ENCODE peak calls at places on chromosomes 16 and 17, in seven cellular contexts. F is activated naive CD8-positive, alpha-beta T cell treated with anti-CD3 and anti-CD28 coated beads for 36 hours; V is uterus; U is A549; Z is breast epithelium; I is substantia nigra; D is left ventricle myocardium superior. P is an unnamed sample.

GRCh38 chr17:16417896-16418683 is 2.7 kb downstream of the TRPV2 start:
- DNase-seq in F (no peak), V (no peak), U (no peak), Z (no peak), I (no peak), D (no peak), P (no peak)

GRCh38 chr17:78423961-78424747 is 45.7 kb downstream of the PGS1 start:
- DNase-seq in F (no peak), V (no peak), U (no peak), Z (no peak), I (no peak), D (no peak), P (no peak)

GRCh38 chr16:82384897-82385296 is 214.9 kb upstream of the MPHOSPH6 start:
- DNase-seq in F (no peak), V (no peak), U (no peak), Z (no peak), I (no peak), D (no peak), P (no peak)

GRCh38 chr16:88681084-88681680 is 5.1 kb downstream of the SNAI3 start:
- DNase-seq in F (peak), V (no peak), U (peak), Z (no peak), I (no peak), D (no peak), P (peak)

GRCh38 chr17:57406981-57407286 is 150.6 kb downstream of the MSI2 start:
- DNase-seq in F (peak), V (no peak), U (no peak), Z (no peak), I (no peak), D (no peak), P (no peak)

GRCh38 chr16:75318737-75319136 is 67.3 kb upstream of the BCAR1 start:
- DNase-seq in F (no peak), V (no peak), U (no peak), Z (no peak), I (no peak), D (no peak), P (no peak)

GRCh38 chr16:22786284-22786683 is 27.7 kb upstream of the HS3ST2 start:
- DNase-seq in F (no peak), V (no peak), U (no peak), Z (no peak), I (no peak), D (no peak), P (no peak)

GRCh38 chr17:41777579-41778188 is 8.8 kb downstream of the JUP start:
- DNase-seq in F (no peak), V (peak), U (peak), Z (peak), I (peak), D (peak), P (no peak)

GRCh38 chr17:67605259-67605912 is 112.3 kb upstream of the NOL11 start:
- DNase-seq in F (no peak), V (peak), U (no peak), Z (no peak), I (peak), D (peak), P (no peak)

GRCh38 chr17:73319766-73320165 is 8.0 kb upstream of the CDC42EP4 start:
- DNase-seq in F (no peak), V (no peak), U (no peak), Z (no peak), I (no peak), D (no peak), P (no peak)

GRCh38 chr17:77546772-77547201 is 406.0 kb downstream of the SEC14L1 start:
- DNase-seq in F (no peak), V (no peak), U (no peak), Z (no peak), I (no peak), D (no peak), P (no peak)

GRCh38 chr17:72423286-72423589 is 302.4 kb downstream of the SOX9 start:
- DNase-seq in F (no peak), V (no peak), U (no peak), Z (no peak), I (no peak), D (no peak), P (no peak)

GRCh38 chr17:77893144-77894044 is 65.1 kb upstream of the TNRC6C start:
- DNase-seq in F (no peak), V (no peak), U (no peak), Z (no peak), I (no peak), D (no peak), P (no peak)

GRCh38 chr17:43702636-43703035 is 40.9 kb upstream of the MEOX1 start:
- DNase-seq in F (peak), V (no peak), U (peak), Z (no peak), I (no peak), D (no peak), P (no peak)

GRCh38 chr17:6669479-6670212 is 18.1 kb downstream of the C17orf100 start:
- DNase-seq in F (no peak), V (no peak), U (no peak), Z (no peak), I (no peak), D (no peak), P (no peak)

GRCh38 chr17:3687949-3688614 is 7.9 kb downstream of the P2RX5 start:
- DNase-seq in F (no peak), V (no peak), U (no peak), Z (no peak), I (no peak), D (no peak), P (no peak)

GRCh38 chr17:74176546-74177001 is 26.9 kb upstream of the RPL38 start:
- DNase-seq in F (peak), V (peak), U (peak), Z (no peak), I (peak), D (peak), P (peak)

P was measured in GM13977.